ENCODE peak calls at places on chromosomes 7 and 10, in nine cellular contexts. A, E, F, S, D, T, L, B and N are unnamed samples.

GRCh38 chr7:47405921-47406765 is 175.8 kb downstream of the TNS3 start:
- DNase-seq in T (no peak), A (no peak), D (peak; percentile 63), L (no peak), S (no peak), F (no peak), E (no peak), B (no peak), N (no peak)

GRCh38 chr7:158651968-158652555 is 52.5 kb downstream of the NCAPG2 start:
- DNase-seq in S (no peak), B (no peak), T (no peak), D (no peak), A (no peak), L (no peak), F (no peak), E (no peak), N (no peak)

GRCh38 chr7:47518827-47519226 is 63.1 kb downstream of the TNS3 start:
- DNase-seq in T (no peak), A (no peak), E (no peak), D (no peak), B (no peak), S (no peak), F (peak; percentile 72), L (no peak), N (no peak)

GRCh38 chr10:52030051-52030867 is 283.8 kb upstream of the DKK1 start:
- DNase-seq in L (no peak), B (no peak), S (no peak), F (no peak), E (no peak), A (no peak), D (no peak), T (no peak), N (no peak)

GRCh38 chr10:5033061-5033770 is 29.6 kb upstream of the AKR1C2 start:
- DNase-seq in B (no peak), T (no peak), L (no peak), E (no peak), D (no peak), S (no peak), A (no peak), F (peak; percentile 21), N (no peak)

GRCh38 chr7:38660427-38661099 is 29.4 kb upstream of the AMPH start:
- DNase-seq in D (no peak), E (peak; percentile 59), F (peak; percentile 21), T (peak; percentile 7), L (peak; percentile 50), B (no peak), S (no peak), A (no peak), N (no peak)

GRCh38 chr7:1359681-1360485 is 99.4 kb downstream of the MICALL2 start:
- DNase-seq in L (no peak), S (no peak), E (peak; percentile 57), T (no peak), D (no peak), F (no peak), A (no peak), B (no peak), N (no peak)

GRCh38 chr10:58266003-58266825 is 1.5 kb downstream of the IPMK start:
- DNase-seq in B (no peak), A (no peak), E (no peak), D (no peak), S (no peak), F (peak; percentile 33), L (peak; percentile 29), T (peak; percentile 20), N (no peak)

GRCh38 chr7:129950191-129950940 is 2.4 kb downstream of the UBE2H start:
- DNase-seq in E (peak; percentile 50), L (peak; percentile 18), T (no peak), S (no peak), D (no peak), F (no peak), A (no peak), B (no peak), N (no peak)

GRCh38 chr10:17025444-17026295 is 103.9 kb downstream of the CUBN start:
- DNase-seq in A (peak; percentile 55), F (peak; percentile 33), B (peak; percentile 64), T (peak; percentile 21), E (no peak), S (peak; percentile 46), L (no peak), D (peak; percentile 56), N (peak; percentile 29)

GRCh38 chr7:35819954-35820703 is 19.3 kb downstream of the SEPTIN7 start:
- DNase-seq in L (no peak), A (no peak), B (no peak), S (no peak), F (no peak), E (no peak), D (no peak), T (no peak), N (no peak)

GRCh38 chr10:101653536-101653935 is 41.4 kb downstream of the FBXW4 start:
- DNase-seq in T (no peak), A (no peak), S (no peak), E (no peak), D (no peak), B (no peak), F (no peak), L (no peak), N (no peak)